ENCODE peak calls at places on chromosomes 3 and 15, in nine cellular contexts. One of them, this sample, is unnamed.

GRCh38 chr3:21062724-21063436 is 688.1 kb downstream of the ZNF385D start:
- DNase-seq in foreskin fibroblast: peak; percentile 11
- DNase-seq in mammary epithelial cell: no peak
- DNase-seq in GM06990: no peak
- DNase-seq in AG10803: peak; percentile 55
- DNase-seq in cardiac fibroblast: peak; percentile 28
- DNase-seq in fibroblast of mammary gland: no peak
- DNase-seq in adipocyte: peak; percentile 66
- DNase-seq in mucosa of descending colon: no peak
- DNase-seq in this sample: no peak

GRCh38 chr15:69546182-69546581 is 93.6 kb downstream of the RPLP1 start:
- DNase-seq in foreskin fibroblast: no peak
- DNase-seq in mammary epithelial cell: no peak
- DNase-seq in GM06990: no peak
- DNase-seq in AG10803: no peak
- DNase-seq in cardiac fibroblast: no peak
- DNase-seq in fibroblast of mammary gland: no peak
- DNase-seq in adipocyte: no peak
- DNase-seq in mucosa of descending colon: no peak
- DNase-seq in this sample: no peak

GRCh38 chr3:150216041-150216811 is 191.9 kb upstream of the TSC22D2 start:
- DNase-seq in foreskin fibroblast: peak; percentile 63
- DNase-seq in mammary epithelial cell: peak; percentile 56
- DNase-seq in GM06990: no peak
- DNase-seq in AG10803: peak; percentile 84
- DNase-seq in cardiac fibroblast: peak; percentile 82
- DNase-seq in fibroblast of mammary gland: peak; percentile 49
- DNase-seq in adipocyte: peak; percentile 86
- DNase-seq in mucosa of descending colon: no peak
- DNase-seq in this sample: peak; percentile 81

GRCh38 chr15:74826911-74827310 is 484 bp downstream of the CPLX3 start:
- DNase-seq in foreskin fibroblast: no peak
- DNase-seq in mammary epithelial cell: no peak
- DNase-seq in GM06990: no peak
- DNase-seq in AG10803: no peak
- DNase-seq in cardiac fibroblast: no peak
- DNase-seq in fibroblast of mammary gland: no peak
- DNase-seq in adipocyte: no peak
- DNase-seq in mucosa of descending colon: no peak
- DNase-seq in this sample: no peak

GRCh38 chr3:73070675-73071575 is 9.5 kb downstream of the EBLN2 start:
- DNase-seq in foreskin fibroblast: no peak
- DNase-seq in mammary epithelial cell: no peak
- DNase-seq in GM06990: no peak
- DNase-seq in AG10803: peak; percentile 97
- DNase-seq in cardiac fibroblast: peak; percentile 66
- DNase-seq in fibroblast of mammary gland: peak; percentile 81
- DNase-seq in adipocyte: peak; percentile 83
- DNase-seq in mucosa of descending colon: no peak
- DNase-seq in this sample: peak; percentile 82

GRCh38 chr3:14328422-14328821 is 74.0 kb upstream of the SLC6A6 start:
- DNase-seq in foreskin fibroblast: no peak
- DNase-seq in mammary epithelial cell: no peak
- DNase-seq in GM06990: no peak
- DNase-seq in AG10803: no peak
- DNase-seq in cardiac fibroblast: no peak
- DNase-seq in fibroblast of mammary gland: no peak
- DNase-seq in adipocyte: no peak
- DNase-seq in mucosa of descending colon: no peak
- DNase-seq in this sample: no peak

GRCh38 chr15:74511583-74511982 is 29.4 kb upstream of the ARID3B start:
- DNase-seq in foreskin fibroblast: no peak
- DNase-seq in mammary epithelial cell: no peak
- DNase-seq in GM06990: no peak
- DNase-seq in AG10803: no peak
- DNase-seq in cardiac fibroblast: peak; percentile 16
- DNase-seq in fibroblast of mammary gland: no peak
- DNase-seq in adipocyte: no peak
- DNase-seq in mucosa of descending colon: no peak
- DNase-seq in this sample: no peak

GRCh38 chr3:135905058-135905724 is 60.3 kb upstream of the PPP2R3A start:
- DNase-seq in foreskin fibroblast: peak; percentile 32
- DNase-seq in mammary epithelial cell: peak; percentile 35
- DNase-seq in GM06990: no peak
- DNase-seq in AG10803: peak; percentile 55
- DNase-seq in cardiac fibroblast: peak; percentile 23
- DNase-seq in fibroblast of mammary gland: peak; percentile 57
- DNase-seq in adipocyte: peak; percentile 28
- DNase-seq in mucosa of descending colon: no peak
- DNase-seq in this sample: no peak

GRCh38 chr3:55332191-55332590 is 154.9 kb downstream of the WNT5A start:
- DNase-seq in foreskin fibroblast: no peak
- DNase-seq in mammary epithelial cell: no peak
- DNase-seq in GM06990: no peak
- DNase-seq in AG10803: no peak
- DNase-seq in cardiac fibroblast: no peak
- DNase-seq in fibroblast of mammary gland: no peak
- DNase-seq in adipocyte: no peak
- DNase-seq in mucosa of descending colon: no peak
- DNase-seq in this sample: no peak

GRCh38 chr3:53833053-53833645 is 13.1 kb downstream of the CHDH start:
- DNase-seq in foreskin fibroblast: no peak
- DNase-seq in mammary epithelial cell: no peak
- DNase-seq in GM06990: no peak
- DNase-seq in AG10803: no peak
- DNase-seq in cardiac fibroblast: no peak
- DNase-seq in fibroblast of mammary gland: no peak
- DNase-seq in adipocyte: no peak
- DNase-seq in mucosa of descending colon: no peak
- DNase-seq in this sample: no peak

GRCh38 chr3:42005426-42005825 is 43.5 kb upstream of the ULK4 start:
- DNase-seq in foreskin fibroblast: no peak
- DNase-seq in mammary epithelial cell: no peak
- DNase-seq in GM06990: no peak
- DNase-seq in AG10803: no peak
- DNase-seq in cardiac fibroblast: no peak
- DNase-seq in fibroblast of mammary gland: no peak
- DNase-seq in adipocyte: no peak
- DNase-seq in mucosa of descending colon: no peak
- DNase-seq in this sample: no peak

GRCh38 chr15:95663156-95663831 is 667.2 kb upstream of the NR2F2 start:
- DNase-seq in foreskin fibroblast: peak; percentile 66
- DNase-seq in mammary epithelial cell: peak; percentile 2
- DNase-seq in GM06990: no peak
- DNase-seq in AG10803: peak; percentile 51
- DNase-seq in cardiac fibroblast: peak; percentile 55
- DNase-seq in fibroblast of mammary gland: peak; percentile 81
- DNase-seq in adipocyte: peak; percentile 23
- DNase-seq in mucosa of descending colon: no peak
- DNase-seq in this sample: peak; percentile 63

GRCh38 chr3:109257269-109257668 is 59.0 kb downstream of the DPPA2 start:
- DNase-seq in foreskin fibroblast: no peak
- DNase-seq in mammary epithelial cell: no peak
- DNase-seq in GM06990: no peak
- DNase-seq in AG10803: peak; percentile 5
- DNase-seq in cardiac fibroblast: peak; percentile 92
- DNase-seq in fibroblast of mammary gland: peak; percentile 47
- DNase-seq in adipocyte: peak; percentile 4
- DNase-seq in mucosa of descending colon: no peak
- DNase-seq in this sample: peak; percentile 37

GRCh38 chr15:59656935-59657634 is at the start of gene GTF2A2:
- DNase-seq in foreskin fibroblast: peak; percentile 93
- DNase-seq in mammary epithelial cell: peak; percentile 93
- DNase-seq in GM06990: peak; percentile 98
- DNase-seq in AG10803: peak; percentile 90
- DNase-seq in cardiac fibroblast: peak; percentile 94
- DNase-seq in fibroblast of mammary gland: peak; percentile 90
- DNase-seq in adipocyte: peak; percentile 98
- DNase-seq in mucosa of descending colon: peak; percentile 97
- DNase-seq in this sample: peak; percentile 83

GRCh38 chr3:130276203-130276803 is 69.2 kb upstream of the COL6A5 start:
- DNase-seq in foreskin fibroblast: peak; percentile 32
- DNase-seq in mammary epithelial cell: peak; percentile 44
- DNase-seq in GM06990: no peak
- DNase-seq in AG10803: peak; percentile 51
- DNase-seq in cardiac fibroblast: peak; percentile 79
- DNase-seq in fibroblast of mammary gland: peak; percentile 69
- DNase-seq in adipocyte: peak; percentile 90
- DNase-seq in mucosa of descending colon: no peak
- DNase-seq in this sample: peak; percentile 16

GRCh38 chr3:186154641-186155040 is 45.8 kb upstream of the ETV5 start:
- DNase-seq in foreskin fibroblast: no peak
- DNase-seq in mammary epithelial cell: no peak
- DNase-seq in GM06990: no peak
- DNase-seq in AG10803: no peak
- DNase-seq in cardiac fibroblast: no peak
- DNase-seq in fibroblast of mammary gland: no peak
- DNase-seq in adipocyte: no peak
- DNase-seq in mucosa of descending colon: no peak
- DNase-seq in this sample: no peak

GRCh38 chr3:197736010-197736490 is 654 bp downstream of the RUBCN start:
- DNase-seq in foreskin fibroblast: no peak
- DNase-seq in mammary epithelial cell: peak; percentile 36
- DNase-seq in GM06990: peak; percentile 70
- DNase-seq in AG10803: peak; percentile 22
- DNase-seq in cardiac fibroblast: peak; percentile 8
- DNase-seq in fibroblast of mammary gland: no peak
- DNase-seq in adipocyte: peak; percentile 62
- DNase-seq in mucosa of descending colon: peak; percentile 54
- DNase-seq in this sample: no peak

GRCh38 chr3:25156526-25157075 is 271.5 kb upstream of the RARB start:
- DNase-seq in foreskin fibroblast: peak; percentile 12
- DNase-seq in mammary epithelial cell: peak; percentile 56
- DNase-seq in GM06990: no peak
- DNase-seq in AG10803: peak; percentile 74
- DNase-seq in cardiac fibroblast: peak; percentile 59
- DNase-seq in fibroblast of mammary gland: peak; percentile 56
- DNase-seq in adipocyte: peak; percentile 88
- DNase-seq in mucosa of descending colon: no peak
- DNase-seq in this sample: peak; percentile 20

GRCh38 chr15:40441012-40441735 is 421 bp downstream of the BAHD1 start:
- DNase-seq in foreskin fibroblast: no peak
- DNase-seq in mammary epithelial cell: no peak
- DNase-seq in GM06990: peak; percentile 49
- DNase-seq in AG10803: no peak
- DNase-seq in cardiac fibroblast: no peak
- DNase-seq in fibroblast of mammary gland: no peak
- DNase-seq in adipocyte: peak; percentile 48
- DNase-seq in mucosa of descending colon: no peak
- DNase-seq in this sample: no peak

GRCh38 chr3:159860269-159860668 is 128.4 kb upstream of the IL12A start:
- DNase-seq in foreskin fibroblast: no peak
- DNase-seq in mammary epithelial cell: no peak
- DNase-seq in GM06990: no peak
- DNase-seq in AG10803: no peak
- DNase-seq in cardiac fibroblast: no peak
- DNase-seq in fibroblast of mammary gland: no peak
- DNase-seq in adipocyte: no peak
- DNase-seq in mucosa of descending colon: no peak
- DNase-seq in this sample: no peak

GRCh38 chr3:114447950-114448479 is 154.2 kb downstream of the TIGIT start:
- DNase-seq in foreskin fibroblast: no peak
- DNase-seq in mammary epithelial cell: no peak
- DNase-seq in GM06990: no peak
- DNase-seq in AG10803: peak; percentile 64
- DNase-seq in cardiac fibroblast: no peak
- DNase-seq in fibroblast of mammary gland: no peak
- DNase-seq in adipocyte: no peak
- DNase-seq in mucosa of descending colon: no peak
- DNase-seq in this sample: no peak
- H3K4me3 ChIP-seq in foreskin fibroblast: no peak overlapping the region
- H3K4me3 ChIP-seq in mammary epithelial cell: peak overlapping the region; percentile 23
- H3K4me3 ChIP-seq in GM06990: peak overlapping the region; percentile 46
- H3K4me3 ChIP-seq in AG10803: no peak overlapping the region
- H3K4me3 ChIP-seq in cardiac fibroblast: no peak overlapping the region
- H3K4me3 ChIP-seq in fibroblast of mammary gland: no peak overlapping the region
- H3K4me3 ChIP-seq in adipocyte: no peak overlapping the region
- H3K4me3 ChIP-seq in mucosa of descending colon: no peak overlapping the region
- H3K4me3 ChIP-seq in this sample: no peak overlapping the region

DNA sequence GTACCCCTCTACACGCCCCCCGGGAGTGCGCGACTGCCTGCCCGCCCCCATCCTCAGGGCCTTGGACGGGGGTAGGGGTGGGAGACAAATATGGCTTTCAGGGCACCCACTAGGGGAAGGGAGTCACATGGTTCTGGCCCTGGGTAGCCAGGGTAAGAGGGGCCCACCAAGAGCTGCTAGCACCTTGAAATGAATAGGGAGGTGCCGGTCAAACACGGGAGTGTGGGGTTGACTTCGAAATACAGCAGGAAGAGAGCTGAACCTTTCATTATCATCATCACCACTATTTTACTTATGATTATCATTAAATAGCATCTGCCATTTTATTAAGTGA is 489.1 kb downstream of the MAGI1 start:
- DNase-seq in foreskin fibroblast: no peak
- DNase-seq in mammary epithelial cell: no peak
- DNase-seq in GM06990: no peak
- DNase-seq in AG10803: no peak
- DNase-seq in cardiac fibroblast: no peak
- DNase-seq in fibroblast of mammary gland: no peak
- DNase-seq in adipocyte: no peak
- DNase-seq in mucosa of descending colon: no peak
- DNase-seq in this sample: no peak
- H3K4me3 ChIP-seq in foreskin fibroblast: peak overlapping the region; percentile 57
- H3K4me3 ChIP-seq in mammary epithelial cell: no peak overlapping the region
- H3K4me3 ChIP-seq in GM06990: no peak overlapping the region
- H3K4me3 ChIP-seq in AG10803: peak overlapping the region; percentile 54
- H3K4me3 ChIP-seq in cardiac fibroblast: no peak overlapping the region
- H3K4me3 ChIP-seq in fibroblast of mammary gland: no peak overlapping the region
- H3K4me3 ChIP-seq in adipocyte: peak overlapping the region; percentile 79
- H3K4me3 ChIP-seq in mucosa of descending colon: no peak overlapping the region
- H3K4me3 ChIP-seq in this sample: peak overlapping the region; percentile 53

DNA sequence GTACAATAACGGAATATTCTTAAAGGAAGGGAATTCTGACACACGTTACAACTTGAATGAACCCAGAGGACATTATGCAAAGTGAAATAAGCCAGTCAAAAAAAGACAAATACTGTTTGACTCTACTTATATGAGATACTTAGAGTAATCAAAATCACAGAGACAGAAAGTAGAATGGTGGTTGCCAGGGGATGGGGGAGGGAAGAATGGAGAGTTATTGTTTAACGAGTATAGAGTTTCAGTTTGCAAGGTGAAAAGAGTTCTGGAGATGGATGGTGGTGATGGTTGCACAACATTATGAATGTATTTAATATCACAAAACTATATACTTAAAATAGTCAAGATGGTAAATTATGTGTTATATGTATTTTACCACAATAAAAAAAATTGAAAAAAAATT is 112.9 kb upstream of the ARHGEF3 start:
- DNase-seq in foreskin fibroblast: no peak
- DNase-seq in mammary epithelial cell: no peak
- DNase-seq in GM06990: no peak
- DNase-seq in AG10803: no peak
- DNase-seq in cardiac fibroblast: no peak
- DNase-seq in fibroblast of mammary gland: no peak
- DNase-seq in adipocyte: no peak
- DNase-seq in mucosa of descending colon: no peak
- DNase-seq in this sample: no peak
- H3K4me3 ChIP-seq in foreskin fibroblast: no peak overlapping the region
- H3K4me3 ChIP-seq in mammary epithelial cell: no peak overlapping the region
- H3K4me3 ChIP-seq in GM06990: no peak overlapping the region
- H3K4me3 ChIP-seq in AG10803: no peak overlapping the region
- H3K4me3 ChIP-seq in cardiac fibroblast: no peak overlapping the region
- H3K4me3 ChIP-seq in fibroblast of mammary gland: no peak overlapping the region
- H3K4me3 ChIP-seq in adipocyte: no peak overlapping the region
- H3K4me3 ChIP-seq in mucosa of descending colon: no peak overlapping the region
- H3K4me3 ChIP-seq in this sample: no peak overlapping the region

GRCh38 chr15:41969851-41970431 is 2.4 kb downstream of the EHD4 start:
- DNase-seq in foreskin fibroblast: no peak
- DNase-seq in mammary epithelial cell: peak; percentile 54
- DNase-seq in GM06990: peak; percentile 62
- DNase-seq in AG10803: no peak
- DNase-seq in cardiac fibroblast: no peak
- DNase-seq in fibroblast of mammary gland: no peak
- DNase-seq in adipocyte: no peak
- DNase-seq in mucosa of descending colon: no peak
- DNase-seq in this sample: no peak
- H3K4me3 ChIP-seq in foreskin fibroblast: no peak overlapping the region
- H3K4me3 ChIP-seq in mammary epithelial cell: no peak overlapping the region
- H3K4me3 ChIP-seq in GM06990: peak overlapping the region; percentile 96
- H3K4me3 ChIP-seq in AG10803: no peak overlapping the region
- H3K4me3 ChIP-seq in cardiac fibroblast: no peak overlapping the region
- H3K4me3 ChIP-seq in fibroblast of mammary gland: no peak overlapping the region
- H3K4me3 ChIP-seq in adipocyte: no peak overlapping the region
- H3K4me3 ChIP-seq in mucosa of descending colon: no peak overlapping the region
- H3K4me3 ChIP-seq in this sample: no peak overlapping the region